ENCODE peak calls at places on chromosomes 16 and 17, in four cellular contexts. E is mesothelial cell of epicardium, B is body of pancreas, G is lower leg skin. I is an unnamed sample.

GRCh38 chr17:29090746-29091395 is 47.9 kb downstream of the PIPOX start:
- DNase-seq in G (no peak), B (no peak), E (no peak), I (no peak)

GRCh38 chr17:79125503-79125902 is 50.9 kb downstream of the ENGASE start:
- DNase-seq in E (no peak), G (no peak), B (no peak), I (no peak)

GRCh38 chr16:27689711-27690110 is 139.8 kb downstream of the KATNIP start:
- DNase-seq in G (peak; percentile 37), E (no peak), B (no peak), I (no peak)

GRCh38 chr16:29757950-29758466 is 12.2 kb upstream of the C16orf54 start:
- DNase-seq in G (no peak), E (no peak), B (no peak), I (no peak)

GRCh38 chr17:66747561-66748275 is 87.2 kb upstream of the CACNG5 start:
- DNase-seq in B (no peak), E (no peak), G (peak; percentile 34), I (no peak)

GRCh38 chr16:10870137-10870776 is 6.7 kb upstream of the CIITA start:
- DNase-seq in B (no peak), E (no peak), G (no peak), I (no peak)

GRCh38 chr16:10938844-10939648 is 3.2 kb downstream of the DEXI start:
- DNase-seq in B (no peak), G (no peak), E (no peak), I (no peak)

GRCh38 chr17:4365628-4366311 is 705 bp downstream of the UBE2G1 start:
- DNase-seq in E (peak; percentile 72), B (peak; percentile 61), G (peak; percentile 90), I (no peak)

GRCh38 chr16:66473654-66474519 is 46.8 kb downstream of the BEAN1 start:
- DNase-seq in G (peak; percentile 68), E (peak; percentile 10), B (no peak), I (no peak)

GRCh38 chr16:58418601-58419000 is 26.3 kb downstream of the GINS3 start:
- DNase-seq in G (no peak), E (no peak), B (no peak), I (no peak)

GRCh38 chr17:2174471-2175293 is 119.8 kb downstream of the HIC1 start:
- DNase-seq in G (no peak), E (peak; percentile 58), B (peak; percentile 54), I (no peak)

GRCh38 chr17:79803997-79804855 is 7.3 kb upstream of the CBX8 start:
- DNase-seq in E (peak; percentile 53), G (no peak), B (no peak), I (peak; percentile 71)

GRCh38 chr16:13438064-13438463 is 481.9 kb upstream of the ERCC4 start:
- DNase-seq in B (no peak), G (no peak), E (no peak), I (no peak)

GRCh38 chr17:51391992-51392654 is 131.8 kb downstream of the UTP18 start:
- DNase-seq in E (no peak), B (no peak), G (peak; percentile 54), I (no peak)

GRCh38 chr17:55842405-55843158 is 91.7 kb downstream of the PCTP start:
- DNase-seq in E (no peak), G (no peak), B (no peak), I (no peak)

GRCh38 chr16:68792465-68793324 is 50.6 kb upstream of the TANGO6 start:
- DNase-seq in G (no peak), B (peak; percentile 71), E (no peak), I (no peak)

GRCh38 chr17:77602062-77602746 is 356.3 kb upstream of the TNRC6C start:
- DNase-seq in E (no peak), G (peak; percentile 93), B (no peak), I (no peak)

GRCh38 chr17:12622726-12623125 is 43.0 kb upstream of the MYOCD start:
- DNase-seq in G (no peak), E (no peak), B (no peak), I (no peak)

GRCh38 chr17:61410555-61411089 is 11.0 kb downstream of the TBX2 start:
- DNase-seq in B (peak; percentile 62), G (peak; percentile 94), E (peak; percentile 94), I (peak; percentile 63)

GRCh38 chr17:3004925-3005324 is 58.5 kb downstream of the OR1D5 start:
- DNase-seq in B (peak; percentile 25), E (no peak), G (no peak), I (no peak)

GRCh38 chr16:14202697-14203096 is 131.6 kb downstream of the MRTFB start:
- DNase-seq in B (no peak), G (no peak), E (no peak), I (no peak)

GRCh38 chr16:81224836-81225235 is 13.7 kb upstream of the BCO1 start:
- DNase-seq in E (no peak), G (no peak), B (no peak), I (no peak)

GRCh38 chr16:75789237-75789636 is 62.9 kb upstream of the CPHXL start:
- DNase-seq in G (no peak), B (no peak), E (no peak), I (no peak)

GRCh38 chr17:18267927-18268711 is 7.7 kb downstream of the MIEF2 start:
- DNase-seq in G (no peak), E (no peak), B (no peak), I (no peak)

GRCh38 chr17:28519236-28519635 is 13.1 kb downstream of the FOXN1 start:
- DNase-seq in B (no peak), G (no peak), E (no peak), I (no peak)

GRCh38 chr17:43673516-43674323 is 12.0 kb upstream of the MEOX1 start:
- DNase-seq in B (peak; percentile 84), G (peak; percentile 96), E (peak; percentile 88), I (no peak)

GRCh38 chr16:85798901-85799496 is 345 bp downstream of the EMC8 start:
- DNase-seq in E (peak; percentile 66), G (no peak), B (peak; percentile 21), I (no peak)

GRCh38 chr17:44844390-44844830 is 3.3 kb upstream of the HIGD1B start:
- DNase-seq in B (no peak), E (no peak), G (no peak), I (no peak)
- TF ChIP-seq CTCF in B (no peak), E (no peak), G (no peak), I (no peak)

DNA sequence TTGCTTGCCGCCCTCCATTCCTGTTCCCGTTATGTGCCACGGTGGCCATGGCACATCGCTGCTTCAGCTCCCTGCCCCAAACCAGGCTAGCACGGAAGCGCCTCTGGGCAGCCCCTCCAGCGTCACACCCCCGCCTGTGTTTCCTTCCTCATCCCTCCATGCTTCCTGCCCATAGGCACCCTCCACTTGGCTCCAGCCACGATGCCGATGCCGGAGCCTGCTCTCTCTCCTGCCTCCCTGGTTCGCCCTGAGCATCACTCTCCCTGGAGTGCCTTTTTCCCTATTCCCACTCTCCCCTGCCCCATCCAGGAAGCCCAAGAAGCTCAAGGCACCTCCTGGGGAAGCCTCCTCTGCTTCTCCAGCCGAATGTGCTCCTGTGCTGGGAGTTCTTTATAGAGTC is 3.2 kb upstream of the ARHGAP23 start:
- DNase-seq in B (no peak), E (no peak), G (no peak), I (no peak)
- TF ChIP-seq CTCF in B (no peak), E (no peak), G (no peak), I (no peak)

DNA sequence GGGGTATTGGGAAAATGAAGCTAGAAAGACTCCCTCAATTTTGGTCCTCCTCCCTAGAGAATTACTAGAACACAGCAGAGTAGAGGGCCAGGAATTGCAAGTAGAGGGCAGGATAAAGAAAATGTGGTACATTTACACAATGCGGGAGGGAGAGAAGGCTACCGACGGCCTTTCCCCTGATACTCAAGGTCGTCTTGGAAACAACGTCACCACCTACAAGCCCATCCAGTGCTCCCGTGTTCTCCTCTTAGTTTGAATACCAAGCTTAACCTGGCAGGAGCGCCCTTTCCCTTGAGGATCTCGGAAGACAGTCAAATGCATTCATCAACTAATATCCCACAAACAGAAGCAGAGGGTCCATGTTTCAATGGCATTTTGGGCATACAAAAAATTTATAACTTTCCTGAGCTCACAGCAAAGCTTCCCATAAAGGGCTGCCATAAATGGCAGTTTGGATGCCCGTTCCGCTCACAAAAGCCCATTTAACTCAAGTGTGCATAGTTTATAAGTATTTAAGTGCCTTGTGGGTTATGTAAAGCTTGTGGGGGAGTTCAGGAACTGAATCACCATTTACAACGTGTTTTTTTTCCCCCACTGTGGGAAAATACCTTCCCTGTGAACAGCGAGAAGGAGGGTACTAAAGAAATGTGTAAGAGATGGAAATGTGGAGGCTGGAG is 414.6 kb downstream of the SLC39A11 start:
- DNase-seq in B (no peak), G (no peak), E (no peak), I (no peak)
- TF ChIP-seq CTCF in B (no peak), G (no peak), E (no peak), I (no peak)

DNA sequence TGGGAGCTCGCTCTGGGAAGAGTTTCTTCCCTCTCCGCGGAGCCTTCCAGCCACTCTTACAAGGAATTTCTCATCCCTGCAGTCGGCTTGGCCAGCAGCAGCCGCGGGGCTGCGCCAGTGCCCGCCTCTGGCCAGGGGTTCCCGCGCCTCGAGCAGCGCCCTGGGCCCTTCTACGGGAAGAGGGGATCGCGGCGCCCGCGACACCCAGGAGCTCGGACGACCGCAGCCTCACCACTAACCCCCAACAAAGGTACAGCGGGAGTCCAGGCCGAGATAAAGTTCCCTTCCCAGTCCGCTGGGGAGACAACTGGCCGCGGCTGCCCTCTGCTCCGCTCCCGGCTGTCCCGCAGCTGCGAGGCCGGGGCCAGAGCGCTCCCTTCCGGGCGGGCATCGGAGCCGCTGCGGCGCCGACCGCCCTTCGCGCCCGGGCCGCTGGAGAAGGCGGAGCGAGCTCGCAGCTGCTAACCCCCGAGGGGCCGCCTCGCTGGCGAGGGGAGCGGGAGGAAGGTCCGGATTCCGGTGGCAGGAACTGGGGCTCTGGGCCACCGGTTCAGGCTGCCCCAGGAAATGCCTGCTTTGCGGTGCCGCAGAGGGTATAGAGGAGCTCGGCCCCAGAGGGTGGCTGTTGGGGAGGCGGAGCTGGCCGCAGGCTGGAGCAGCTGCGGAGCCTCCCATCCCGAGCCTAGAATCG is 3.6 kb upstream of the HS3ST3B1 start:
- DNase-seq in G (peak; percentile 84), E (peak; percentile 66), B (peak; percentile 60), I (no peak)
- TF ChIP-seq CTCF in G (no peak), E (no peak), B (no peak), I (peak; percentile 30)

DNA sequence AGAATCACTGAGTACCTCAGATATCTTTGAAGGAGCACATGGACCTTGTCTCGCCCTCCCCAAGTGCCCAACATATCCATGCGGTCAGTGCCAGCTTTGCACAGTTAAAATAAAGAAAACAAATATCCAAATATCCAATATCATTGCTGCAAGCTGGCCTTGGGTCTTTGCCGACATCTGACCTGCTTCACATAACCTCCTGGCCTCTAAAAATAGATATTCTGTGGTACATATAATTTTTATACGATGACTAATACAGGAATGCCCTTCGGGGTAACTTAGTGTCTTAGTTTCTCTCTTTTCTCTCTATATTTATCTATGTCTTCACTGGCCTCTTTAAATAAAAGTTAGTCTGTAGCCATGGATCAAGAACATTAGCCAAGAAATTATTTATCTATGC is 67.8 kb downstream of the MAF start:
- DNase-seq in G (no peak), E (no peak), B (no peak), I (no peak)
- TF ChIP-seq CTCF in G (no peak), E (no peak), B (no peak), I (no peak)